ENCODE peak calls at places on chromosomes 11 and 22, in five cellular contexts. One of them, this sample, is unnamed.

GRCh38 chr11:65555693-65556231 is 2.4 kb downstream of the LTBP3 start:
- ATAC-seq in left lung: peak; percentile 1
- ATAC-seq in effector memory CD8-positive, alpha-beta T cell: no peak
- ATAC-seq in Panc1: peak; percentile 15
- ATAC-seq in CD4-positive, alpha-beta T cell: no peak
- ATAC-seq in this sample: peak; percentile 52

GRCh38 chr11:83159901-83160865 is 3.3 kb downstream of the PCF11 start:
- ATAC-seq in left lung: no peak
- ATAC-seq in effector memory CD8-positive, alpha-beta T cell: no peak
- ATAC-seq in Panc1: no peak
- ATAC-seq in CD4-positive, alpha-beta T cell: no peak
- ATAC-seq in this sample: no peak

GRCh38 chr11:61918251-61919112 is 1.1 kb upstream of the RAB3IL1 start:
- ATAC-seq in left lung: no peak
- ATAC-seq in effector memory CD8-positive, alpha-beta T cell: no peak
- ATAC-seq in Panc1: no peak
- ATAC-seq in CD4-positive, alpha-beta T cell: no peak
- ATAC-seq in this sample: no peak

GRCh38 chr22:39097098-39098020 is at the start of gene APOBEC3H:
- ATAC-seq in left lung: peak; percentile 80
- ATAC-seq in effector memory CD8-positive, alpha-beta T cell: peak; percentile 2
- ATAC-seq in Panc1: peak; percentile 38
- ATAC-seq in CD4-positive, alpha-beta T cell: no peak
- ATAC-seq in this sample: peak; percentile 25

GRCh38 chr22:26476705-26477340 is 6.8 kb downstream of the HPS4 start:
- ATAC-seq in left lung: no peak
- ATAC-seq in effector memory CD8-positive, alpha-beta T cell: no peak
- ATAC-seq in Panc1: no peak
- ATAC-seq in CD4-positive, alpha-beta T cell: no peak
- ATAC-seq in this sample: peak; percentile 36

GRCh38 chr22:27620367-27621154 is 181.0 kb downstream of the MN1 start:
- ATAC-seq in left lung: no peak
- ATAC-seq in effector memory CD8-positive, alpha-beta T cell: no peak
- ATAC-seq in Panc1: no peak
- ATAC-seq in CD4-positive, alpha-beta T cell: no peak
- ATAC-seq in this sample: no peak

GRCh38 chr22:28873183-28873964 is 10.0 kb upstream of the ZNRF3 start:
- ATAC-seq in left lung: no peak
- ATAC-seq in effector memory CD8-positive, alpha-beta T cell: no peak
- ATAC-seq in Panc1: no peak
- ATAC-seq in CD4-positive, alpha-beta T cell: no peak
- ATAC-seq in this sample: peak; percentile 76

GRCh38 chr11:43868852-43869567 is 11.6 kb upstream of the ALKBH3 start:
- ATAC-seq in left lung: peak; percentile 96
- ATAC-seq in effector memory CD8-positive, alpha-beta T cell: peak; percentile 99
- ATAC-seq in Panc1: no peak
- ATAC-seq in CD4-positive, alpha-beta T cell: peak; percentile 93
- ATAC-seq in this sample: peak; percentile 98

GRCh38 chr22:22375586-22376351 is 131.2 kb downstream of the VPREB1 start:
- ATAC-seq in left lung: no peak
- ATAC-seq in effector memory CD8-positive, alpha-beta T cell: no peak
- ATAC-seq in Panc1: no peak
- ATAC-seq in CD4-positive, alpha-beta T cell: no peak
- ATAC-seq in this sample: no peak

GRCh38 chr11:19646308-19646707 is 66.3 kb upstream of the NAV2 start:
- ATAC-seq in left lung: no peak
- ATAC-seq in effector memory CD8-positive, alpha-beta T cell: no peak
- ATAC-seq in Panc1: no peak
- ATAC-seq in CD4-positive, alpha-beta T cell: no peak
- ATAC-seq in this sample: no peak

GRCh38 chr11:125263268-125263790 is 98.8 kb downstream of the PKNOX2 start:
- ATAC-seq in left lung: peak; percentile 82
- ATAC-seq in effector memory CD8-positive, alpha-beta T cell: no peak
- ATAC-seq in Panc1: no peak
- ATAC-seq in CD4-positive, alpha-beta T cell: no peak
- ATAC-seq in this sample: no peak

GRCh38 chr11:5508605-5509004 is 1.2 kb downstream of the UBQLN3 start:
- ATAC-seq in left lung: no peak
- ATAC-seq in effector memory CD8-positive, alpha-beta T cell: no peak
- ATAC-seq in Panc1: no peak
- ATAC-seq in CD4-positive, alpha-beta T cell: no peak
- ATAC-seq in this sample: no peak

GRCh38 chr22:37716708-37717107 is 19.9 kb downstream of the TRIOBP start:
- ATAC-seq in left lung: no peak
- ATAC-seq in effector memory CD8-positive, alpha-beta T cell: no peak
- ATAC-seq in Panc1: no peak
- ATAC-seq in CD4-positive, alpha-beta T cell: no peak
- ATAC-seq in this sample: no peak

GRCh38 chr11:124277809-124278208 is 21.6 kb downstream of the OR8G5 start:
- ATAC-seq in left lung: no peak
- ATAC-seq in effector memory CD8-positive, alpha-beta T cell: no peak
- ATAC-seq in Panc1: no peak
- ATAC-seq in CD4-positive, alpha-beta T cell: no peak
- ATAC-seq in this sample: no peak

GRCh38 chr11:93614111-93614784 is 47.2 kb upstream of the CEP295 start:
- ATAC-seq in left lung: no peak
- ATAC-seq in effector memory CD8-positive, alpha-beta T cell: peak; percentile 45
- ATAC-seq in Panc1: peak; percentile 74
- ATAC-seq in CD4-positive, alpha-beta T cell: peak; percentile 63
- ATAC-seq in this sample: peak; percentile 66

GRCh38 chr11:1238767-1239595 is 16.1 kb downstream of the MUC5B start:
- ATAC-seq in left lung: peak; percentile 74
- ATAC-seq in effector memory CD8-positive, alpha-beta T cell: no peak
- ATAC-seq in Panc1: peak; percentile 2
- ATAC-seq in CD4-positive, alpha-beta T cell: no peak
- ATAC-seq in this sample: no peak

GRCh38 chr11:75495749-75496641 is 29.7 kb downstream of the GDPD5 start:
- ATAC-seq in left lung: no peak
- ATAC-seq in effector memory CD8-positive, alpha-beta T cell: no peak
- ATAC-seq in Panc1: peak; percentile 67
- ATAC-seq in CD4-positive, alpha-beta T cell: no peak
- ATAC-seq in this sample: no peak

This sample was measured in activated T-helper 17 cell treated with anti-CD3 and anti-CD28 coated beads, Interleukin-2, amount 50 U/mL, for 72 hours.